ENCODE peak calls at places on chromosomes 4 and X, in ten cellular contexts. N, T, D, P, S, I, C, Q, X and H are unnamed samples.

GRCh38 chr4:22410645-22411247 is 105.1 kb downstream of the ADGRA3 start:
- DNase-seq in T (no peak), I (no peak), D (no peak), C (no peak), P (no peak), X (no peak), S (peak), N (no peak), Q (no peak), H (no peak)

GRCh38 chrX:153973127-153974002 is 811 bp downstream of the TMEM187 start:
- DNase-seq in S (no peak), T (no peak), D (no peak), P (peak), I (no peak), X (no peak), N (no peak), Q (no peak), C (peak), H (no peak)

GRCh38 chr4:14871676-14872430 is 130.4 kb upstream of the CPEB2 start:
- DNase-seq in N (peak), X (peak), S (peak), C (peak), D (no peak), T (no peak), I (peak), Q (no peak), P (no peak), H (peak)

GRCh38 chrX:1140236-1140681 is 72.2 kb downstream of the CRLF2 start:
- DNase-seq in I (no peak), X (no peak), P (peak), Q (no peak), T (no peak), N (no peak), S (no peak), D (no peak), C (peak), H (peak)

GRCh38 chrX:118271770-118272169 is 74.1 kb upstream of the WDR44 start:
- DNase-seq in I (no peak), Q (no peak), T (peak), S (peak), C (no peak), X (no peak), D (no peak), N (no peak), P (no peak), H (no peak)

GRCh38 chr4:7034262-7035081 is 8.7 kb upstream of the TADA2B start:
- DNase-seq in X (no peak), C (no peak), N (no peak), D (no peak), T (peak), Q (no peak), P (peak), I (no peak), S (peak), H (no peak)

GRCh38 chrX:43655961-43656494 is at the start of gene MAOA:
- DNase-seq in T (no peak), C (peak), Q (no peak), X (peak), P (peak), N (peak), I (peak), D (no peak), S (peak), H (peak)

GRCh38 chr4:1360423-1361283 is 13.6 kb downstream of the UVSSA start:
- DNase-seq in I (no peak), C (no peak), S (peak), T (peak), P (no peak), N (no peak), D (no peak), Q (no peak), X (no peak), H (no peak)

GRCh38 chr4:108544504-108544903 is 75.9 kb upstream of the RPL34 start:
- DNase-seq in T (no peak), S (peak), X (no peak), N (no peak), P (no peak), I (no peak), Q (no peak), C (no peak), D (no peak), H (no peak)

GRCh38 chr4:98873059-98873458 is 55.9 kb downstream of the EIF4E start:
- DNase-seq in S (peak), C (no peak), D (peak), T (peak), N (no peak), Q (no peak), P (no peak), I (no peak), X (no peak), H (no peak)

GRCh38 chr4:105990933-105991332 is 95.7 kb downstream of the NPNT start:
- DNase-seq in D (peak), P (peak), Q (no peak), X (no peak), T (peak), I (peak), S (peak), C (no peak), N (no peak), H (no peak)

GRCh38 chrX:118174516-118174915 is 57.9 kb upstream of the KLHL13 start:
- DNase-seq in P (no peak), T (no peak), C (no peak), D (no peak), S (no peak), N (no peak), I (no peak), X (no peak), Q (no peak), H (no peak)

GRCh38 chr4:142687547-142688275 is 158.4 kb downstream of the INPP4B start:
- DNase-seq in Q (no peak), S (no peak), D (no peak), X (no peak), P (no peak), N (no peak), T (no peak), I (no peak), C (no peak), H (no peak)

GRCh38 chr4:140286503-140286902 is 86.9 kb upstream of the SCOC start:
- DNase-seq in T (no peak), X (no peak), I (no peak), N (no peak), P (no peak), C (no peak), Q (no peak), S (peak), D (no peak), H (peak)

GRCh38 chr4:110344165-110344564 is 131.8 kb upstream of the ENPEP start:
- DNase-seq in T (peak), Q (peak), D (no peak), X (peak), S (peak), I (peak), C (peak), N (no peak), P (no peak), H (no peak)

GRCh38 chr4:78460368-78460767 is 91.2 kb upstream of the ANXA3 start:
- DNase-seq in S (no peak), N (no peak), D (no peak), Q (no peak), C (no peak), X (no peak), I (no peak), P (no peak), T (no peak), H (no peak)

GRCh38 chr4:47074836-47075235 is 43.5 kb downstream of the GABRB1 start:
- DNase-seq in P (no peak), Q (no peak), C (no peak), N (no peak), T (no peak), I (no peak), X (no peak), D (no peak), S (peak), H (no peak)

GRCh38 chrX:143781103-143781502 is 60.6 kb upstream of the SPANXN2 start:
- DNase-seq in T (no peak), N (no peak), I (no peak), S (no peak), C (peak), P (no peak), Q (no peak), X (no peak), D (no peak), H (no peak)

GRCh38 chr4:189029961-189030360 is 890.7 kb downstream of the TRIML1 start:
- DNase-seq in X (no peak), Q (no peak), S (no peak), C (no peak), P (no peak), D (no peak), T (no peak), N (no peak), I (no peak), H (no peak)

GRCh38 chr4:40375620-40376019 is 40.5 kb downstream of the CHRNA9 start:
- DNase-seq in P (no peak), I (no peak), X (no peak), S (no peak), Q (no peak), D (no peak), C (no peak), T (no peak), N (no peak), H (no peak)

GRCh38 chrX:153245288-153245731 is 66.2 kb downstream of the MAGEA1 start:
- DNase-seq in D (no peak), P (no peak), S (no peak), C (peak), Q (no peak), T (no peak), N (no peak), I (no peak), X (peak), H (no peak)

GRCh38 chr4:151555151-151555945 is 146.4 kb downstream of the FHIP1A start:
- DNase-seq in I (no peak), C (no peak), X (no peak), T (no peak), P (no peak), N (no peak), S (no peak), Q (no peak), D (no peak), H (no peak)

GRCh38 chr4:23946307-23946706 is 56.5 kb upstream of the PPARGC1A start:
- DNase-seq in I (no peak), T (no peak), P (no peak), C (no peak), D (no peak), X (no peak), Q (no peak), S (no peak), N (no peak), H (no peak)

GRCh38 chrX:128975716-128976115 is 547.6 kb downstream of the SMARCA1 start:
- DNase-seq in S (no peak), Q (peak), C (peak), P (no peak), T (no peak), D (no peak), X (peak), I (peak), N (no peak), H (peak)

GRCh38 chr4:152735302-152735917 is 44.1 kb downstream of the TIGD4 start:
- DNase-seq in D (no peak), P (no peak), N (no peak), Q (peak), C (no peak), X (no peak), T (no peak), I (no peak), S (peak), H (no peak)

GRCh38 chrX:12973561-12974216 is 1.2 kb upstream of the TMSB4X start:
- DNase-seq in S (no peak), N (peak), D (no peak), C (peak), I (peak), X (no peak), P (no peak), T (no peak), Q (no peak), H (no peak)

GRCh38 chr4:5790546-5790857 is 79.5 kb downstream of the EVC start:
- DNase-seq in X (no peak), I (no peak), T (no peak), P (no peak), N (no peak), D (no peak), Q (no peak), C (no peak), S (no peak), H (no peak)
- TF ChIP-seq CTCF in X (peak), I (no peak), T (no peak), P (no peak), N (no peak), D (no peak), Q (no peak), C (no peak), S (no peak), H (no peak)

GRCh38 chrX:25523574-25523973 is 507.8 kb upstream of the ARX start:
- DNase-seq in D (no peak), T (peak), X (peak), Q (peak), I (peak), N (no peak), P (no peak), C (peak), S (peak), H (peak)
- TF ChIP-seq CTCF in D (no peak), T (peak), X (no peak), Q (no peak), I (no peak), N (no peak), P (peak), C (peak), S (no peak), H (no peak)

DNA sequence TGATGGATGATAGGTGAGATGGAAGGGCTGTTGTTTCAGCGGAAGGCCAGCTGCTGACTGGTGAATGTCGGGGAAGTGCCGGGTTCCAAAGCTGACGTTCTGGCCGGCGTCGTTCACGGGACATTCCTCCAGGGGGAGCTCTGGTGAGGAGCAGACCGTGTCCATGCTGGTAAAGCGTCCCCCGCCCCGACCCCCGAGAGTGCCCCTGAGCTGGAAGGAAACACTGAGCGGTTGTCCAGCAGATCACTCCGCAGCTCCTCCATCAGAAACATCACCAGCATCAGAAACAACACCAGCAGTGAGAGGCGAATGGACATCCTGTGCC is 18.6 kb upstream of the ADRA2C start:
- DNase-seq in Q (no peak), T (no peak), N (no peak), X (peak), C (peak), P (no peak), S (peak), I (no peak), D (no peak), H (peak)
- TF ChIP-seq CTCF in Q (peak), T (peak), N (no peak), X (peak), C (peak), P (peak), S (peak), I (no peak), D (peak), H (peak)

GRCh38 chr4:17265653-17266052 is 246.2 kb downstream of the QDPR start:
- DNase-seq in N (no peak), I (no peak), X (no peak), Q (no peak), P (no peak), S (no peak), C (no peak), T (no peak), D (no peak), H (no peak)
- TF ChIP-seq CTCF in N (no peak), I (no peak), X (no peak), Q (no peak), P (no peak), S (no peak), C (no peak), T (no peak), D (no peak), H (no peak)

DNA sequence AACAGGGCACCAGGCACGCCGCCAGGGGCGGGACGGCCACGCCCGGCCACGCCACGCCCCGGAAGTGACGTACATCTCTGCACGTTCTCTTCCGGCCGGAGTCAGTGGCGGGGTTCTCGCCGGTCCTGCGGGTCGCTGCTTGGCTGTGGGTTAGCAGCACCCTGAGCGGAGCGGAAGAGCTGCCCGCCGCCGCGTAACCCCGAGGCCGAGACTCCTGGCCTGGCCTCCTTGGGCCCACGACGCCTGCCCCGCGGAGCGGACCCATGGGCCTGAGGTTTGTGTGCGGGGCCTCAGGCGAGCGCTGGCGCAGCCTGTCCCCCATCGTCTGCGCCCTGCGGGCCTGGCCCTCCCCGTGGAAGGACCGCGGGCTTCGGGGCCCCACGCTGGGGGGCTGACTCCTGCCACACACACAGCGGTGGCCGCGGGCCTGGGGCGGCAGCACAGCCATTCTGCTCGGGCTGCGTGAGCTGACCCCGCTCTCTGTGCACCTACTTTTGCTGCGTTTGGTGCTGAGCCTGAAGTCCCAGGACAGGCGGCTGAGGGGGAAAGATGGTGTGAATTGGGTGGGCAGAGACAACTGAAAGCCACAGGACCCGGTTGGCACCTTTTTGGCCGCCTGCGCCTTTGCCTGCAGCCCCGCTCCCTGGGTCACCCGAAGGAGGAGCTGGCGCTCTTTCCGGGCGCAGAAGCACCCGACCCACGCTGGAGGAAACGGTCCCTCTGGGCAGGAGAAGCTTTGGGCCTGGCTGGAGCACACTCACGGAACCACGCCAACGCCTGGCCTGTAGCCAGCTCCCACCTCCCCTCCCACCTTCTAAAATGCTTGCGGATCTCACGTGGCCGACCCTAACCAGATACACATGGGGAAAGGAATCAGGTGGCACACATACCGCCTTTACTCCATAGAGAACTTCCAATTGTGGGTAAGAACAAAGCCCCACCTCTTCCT is 28.1 kb downstream of the NOP14 start:
- DNase-seq in D (peak), I (peak), C (peak), X (peak), T (peak), N (peak), P (peak), Q (peak), S (peak), H (peak)
- TF ChIP-seq CTCF in D (no peak), I (no peak), C (peak), X (no peak), T (peak), N (no peak), P (no peak), Q (no peak), S (no peak), H (no peak)

GRCh38 chr4:131644619-131645018 is 1504.5 kb upstream of the PCDH10 start:
- DNase-seq in D (no peak), N (no peak), C (peak), T (no peak), P (no peak), X (peak), S (peak), Q (no peak), I (no peak), H (peak)
- TF ChIP-seq CTCF in D (no peak), N (no peak), C (peak), T (peak), P (no peak), X (no peak), S (peak), Q (no peak), I (no peak), H (no peak)

GRCh38 chr4:137309424-137309823 is 222.9 kb downstream of the PCDH18 start:
- DNase-seq in C (no peak), I (no peak), D (no peak), Q (no peak), S (no peak), T (no peak), P (no peak), X (no peak), N (no peak), H (no peak)
- TF ChIP-seq CTCF in C (no peak), I (no peak), D (no peak), Q (no peak), S (no peak), T (no peak), P (no peak), X (no peak), N (no peak), H (no peak)

GRCh38 chrX:25534096-25534495 is 518.3 kb upstream of the ARX start:
- DNase-seq in I (no peak), C (no peak), D (no peak), S (peak), T (no peak), P (no peak), X (no peak), N (no peak), Q (no peak), H (no peak)
- TF ChIP-seq CTCF in I (no peak), C (no peak), D (no peak), S (no peak), T (no peak), P (no peak), X (no peak), N (no peak), Q (no peak), H (no peak)

DNA sequence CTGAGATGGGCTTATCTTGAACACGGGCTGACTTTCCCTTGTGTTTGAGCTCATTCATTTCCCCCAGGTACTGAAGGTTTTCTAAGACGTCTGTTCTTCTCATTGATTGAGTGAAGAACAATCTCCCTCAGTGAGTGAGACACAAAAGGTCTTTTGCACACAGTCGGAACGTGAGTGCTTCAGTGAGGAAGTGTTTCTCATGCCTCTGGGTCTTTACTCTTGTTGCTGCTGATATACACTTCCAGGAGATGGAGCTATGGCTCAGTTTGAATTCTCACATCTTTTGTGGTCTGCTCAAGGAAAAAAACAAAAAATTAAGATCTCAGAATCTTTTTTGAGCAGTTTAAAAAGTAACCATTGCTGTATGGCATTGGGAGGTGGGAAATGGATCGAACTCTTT is 981.9 kb upstream of the TENM3 start:
- DNase-seq in C (peak), P (no peak), X (peak), N (no peak), Q (no peak), S (no peak), I (no peak), D (no peak), T (peak), H (no peak)
- TF ChIP-seq CTCF in C (peak), P (peak), X (no peak), N (no peak), Q (no peak), S (no peak), I (no peak), D (peak), T (peak), H (no peak)

GRCh38 chrX:119537487-119537886 is 27.7 kb downstream of the STEEP1 start:
- DNase-seq in X (no peak), S (peak), T (no peak), I (no peak), Q (no peak), D (no peak), C (no peak), N (no peak), P (no peak), H (no peak)

GRCh38 chrX:119541188-119541587 is 24.0 kb downstream of the STEEP1 start:
- DNase-seq in Q (no peak), S (peak), D (peak), P (no peak), N (no peak), C (peak), I (no peak), T (peak), X (no peak), H (no peak)

DNA sequence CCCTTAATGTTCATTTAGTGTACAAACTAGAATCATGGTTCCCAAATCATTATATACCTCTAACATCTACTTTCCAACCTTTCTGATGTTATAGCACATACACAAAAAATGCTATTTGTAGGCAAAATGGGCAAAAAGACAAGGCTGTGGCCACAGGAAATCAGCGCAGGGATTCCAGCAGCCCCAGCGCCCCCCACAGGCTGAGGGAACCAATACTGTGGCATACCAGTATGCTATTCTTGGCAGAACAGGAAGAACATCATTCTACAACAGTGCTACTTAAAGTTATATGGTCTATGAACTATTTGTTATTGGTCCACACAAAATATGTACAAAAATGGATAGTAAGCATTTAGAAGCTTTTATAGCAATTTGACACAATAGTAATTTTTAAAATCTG is 25.3 kb downstream of the STEEP1 start:
- DNase-seq in I (no peak), P (no peak), N (peak), Q (no peak), S (no peak), C (peak), X (peak), T (no peak), D (no peak), H (peak)
- TF ChIP-seq CTCF in I (no peak), P (no peak), N (no peak), Q (no peak), S (no peak), C (peak), X (no peak), T (peak), D (no peak), H (no peak)